ENCODE peak calls at places on chromosomes 1 and 21, in six cellular contexts. One of them, this sample, is unnamed. For H3K4me1 and H3K36me3, the result is how much of the 10 kb centered on the place peaks cover.

GRCh38 chr1:57638239-57638638 is 214.4 kb upstream of the DAB1 start:
- DNase-seq in mammary epithelial cell: no peak
- DNase-seq in neural progenitor cell: no peak
- DNase-seq in fibroblast of lung: no peak
- DNase-seq in colonic mucosa: no peak
- DNase-seq in IMR-90: no peak
- DNase-seq in this sample: no peak

GRCh38 chr1:33715195-33715811 is 148.6 kb upstream of the HMGB4 start:
- DNase-seq in fibroblast of lung: no peak
- DNase-seq in neural progenitor cell: no peak
- DNase-seq in mammary epithelial cell: no peak
- DNase-seq in IMR-90: no peak
- DNase-seq in colonic mucosa: no peak
- DNase-seq in this sample: no peak

GRCh38 chr1:162213281-162213909 is 143.9 kb downstream of the NOS1AP start:
- DNase-seq in IMR-90: peak
- DNase-seq in fibroblast of lung: peak
- DNase-seq in mammary epithelial cell: peak
- DNase-seq in colonic mucosa: peak
- DNase-seq in neural progenitor cell: peak
- DNase-seq in this sample: no peak

GRCh38 chr1:43853161-43853921 is 80.3 kb upstream of the ARTN start:
- DNase-seq in IMR-90: peak
- DNase-seq in colonic mucosa: peak
- DNase-seq in fibroblast of lung: peak
- DNase-seq in neural progenitor cell: no peak
- DNase-seq in mammary epithelial cell: peak
- DNase-seq in this sample: no peak

GRCh38 chr1:64006276-64007051 is 197.0 kb upstream of the UBE2U start:
- DNase-seq in mammary epithelial cell: peak
- DNase-seq in neural progenitor cell: no peak
- DNase-seq in IMR-90: peak
- DNase-seq in fibroblast of lung: peak
- DNase-seq in colonic mucosa: no peak
- DNase-seq in this sample: peak

GRCh38 chr21:34198232-34199120 is 125.1 kb downstream of the MRPS6 start:
- DNase-seq in neural progenitor cell: no peak
- DNase-seq in IMR-90: no peak
- DNase-seq in colonic mucosa: no peak
- DNase-seq in mammary epithelial cell: no peak
- DNase-seq in fibroblast of lung: no peak
- DNase-seq in this sample: no peak

GRCh38 chr1:213905315-213905714 is 82.5 kb upstream of the PROX1 start:
- DNase-seq in mammary epithelial cell: no peak
- DNase-seq in colonic mucosa: no peak
- DNase-seq in fibroblast of lung: no peak
- DNase-seq in IMR-90: no peak
- DNase-seq in neural progenitor cell: no peak
- DNase-seq in this sample: no peak

GRCh38 chr1:185058103-185058502 is 12.7 kb downstream of the RNF2 start:
- DNase-seq in mammary epithelial cell: no peak
- DNase-seq in colonic mucosa: no peak
- DNase-seq in neural progenitor cell: no peak
- DNase-seq in fibroblast of lung: no peak
- DNase-seq in IMR-90: no peak
- DNase-seq in this sample: no peak

GRCh38 chr1:42932442-42932941 is 26.2 kb downstream of the SLC2A1 start:
- DNase-seq in IMR-90: no peak
- DNase-seq in fibroblast of lung: no peak
- DNase-seq in neural progenitor cell: no peak
- DNase-seq in colonic mucosa: peak
- DNase-seq in mammary epithelial cell: no peak
- DNase-seq in this sample: no peak

GRCh38 chr1:192442736-192443135 is 125.9 kb downstream of the RGS21 start:
- DNase-seq in fibroblast of lung: peak
- DNase-seq in neural progenitor cell: no peak
- DNase-seq in IMR-90: peak
- DNase-seq in mammary epithelial cell: no peak
- DNase-seq in colonic mucosa: no peak
- DNase-seq in this sample: no peak

GRCh38 chr21:45612096-45613019 is 31.2 kb upstream of the PCBP3 start:
- DNase-seq in colonic mucosa: no peak
- DNase-seq in mammary epithelial cell: peak
- DNase-seq in IMR-90: peak
- DNase-seq in fibroblast of lung: peak
- DNase-seq in neural progenitor cell: no peak
- DNase-seq in this sample: peak

GRCh38 chr21:36630485-36631206 is 68.3 kb upstream of the SIM2 start:
- DNase-seq in IMR-90: peak
- DNase-seq in colonic mucosa: peak
- DNase-seq in neural progenitor cell: peak
- DNase-seq in fibroblast of lung: peak
- DNase-seq in mammary epithelial cell: peak
- DNase-seq in this sample: peak

GRCh38 chr1:161998811-161999210 is 24.9 kb downstream of the OLFML2B start:
- DNase-seq in neural progenitor cell: no peak
- DNase-seq in mammary epithelial cell: peak
- DNase-seq in fibroblast of lung: no peak
- DNase-seq in IMR-90: no peak
- DNase-seq in colonic mucosa: no peak
- DNase-seq in this sample: no peak

GRCh38 chr1:203213126-203213525 is 16.3 kb downstream of the CHIT1 start:
- DNase-seq in colonic mucosa: no peak
- DNase-seq in neural progenitor cell: no peak
- DNase-seq in mammary epithelial cell: no peak
- DNase-seq in fibroblast of lung: no peak
- DNase-seq in IMR-90: no peak
- DNase-seq in this sample: no peak

GRCh38 chr1:44497422-44498170 is 92.5 kb downstream of the RNF220 start:
- DNase-seq in neural progenitor cell: no peak
- DNase-seq in fibroblast of lung: no peak
- DNase-seq in colonic mucosa: no peak
- DNase-seq in mammary epithelial cell: no peak
- DNase-seq in IMR-90: no peak
- DNase-seq in this sample: no peak

GRCh38 chr1:14113841-14114567 is 414.0 kb downstream of the PRDM2 start:
- DNase-seq in neural progenitor cell: peak
- DNase-seq in fibroblast of lung: peak
- DNase-seq in colonic mucosa: peak
- DNase-seq in IMR-90: peak
- DNase-seq in mammary epithelial cell: peak
- DNase-seq in this sample: peak

GRCh38 chr1:64186138-64186897 is 17.1 kb upstream of the UBE2U start:
- DNase-seq in fibroblast of lung: no peak
- DNase-seq in neural progenitor cell: no peak
- DNase-seq in IMR-90: no peak
- DNase-seq in colonic mucosa: no peak
- DNase-seq in mammary epithelial cell: no peak
- DNase-seq in this sample: no peak

GRCh38 chr1:2418791-2419320 is 6.5 kb upstream of the PEX10 start:
- DNase-seq in mammary epithelial cell: no peak
- DNase-seq in neural progenitor cell: no peak
- DNase-seq in IMR-90: no peak
- DNase-seq in fibroblast of lung: no peak
- DNase-seq in colonic mucosa: no peak
- DNase-seq in this sample: no peak

GRCh38 chr1:216841165-216841564 is 117.9 kb upstream of the ESRRG start:
- DNase-seq in colonic mucosa: no peak
- DNase-seq in fibroblast of lung: no peak
- DNase-seq in neural progenitor cell: no peak
- DNase-seq in mammary epithelial cell: no peak
- DNase-seq in IMR-90: no peak
- DNase-seq in this sample: no peak

GRCh38 chr1:41626146-41626545 is 141.7 kb upstream of the EDN2 start:
- DNase-seq in fibroblast of lung: no peak
- DNase-seq in mammary epithelial cell: peak
- DNase-seq in IMR-90: peak
- DNase-seq in neural progenitor cell: no peak
- DNase-seq in colonic mucosa: no peak
- DNase-seq in this sample: no peak

GRCh38 chr1:230730979-230731378 is 16.2 kb upstream of the CAPN9 start:
- DNase-seq in colonic mucosa: no peak
- DNase-seq in fibroblast of lung: no peak
- DNase-seq in mammary epithelial cell: no peak
- DNase-seq in neural progenitor cell: no peak
- DNase-seq in IMR-90: no peak
- DNase-seq in this sample: no peak

GRCh38 chr1:36711480-36711879 is 228.8 kb upstream of the CSF3R start:
- DNase-seq in fibroblast of lung: no peak
- DNase-seq in mammary epithelial cell: no peak
- DNase-seq in IMR-90: no peak
- DNase-seq in neural progenitor cell: peak
- DNase-seq in colonic mucosa: no peak
- DNase-seq in this sample: no peak

GRCh38 chr1:3158329-3158728 is 89.3 kb downstream of the PRDM16 start:
- DNase-seq in neural progenitor cell: no peak
- DNase-seq in fibroblast of lung: no peak
- DNase-seq in IMR-90: no peak
- DNase-seq in colonic mucosa: no peak
- DNase-seq in mammary epithelial cell: no peak
- DNase-seq in this sample: no peak

GRCh38 chr1:38735651-38736161 is 123.9 kb downstream of the RRAGC start:
- DNase-seq in fibroblast of lung: peak
- DNase-seq in colonic mucosa: no peak
- DNase-seq in neural progenitor cell: no peak
- DNase-seq in IMR-90: peak
- DNase-seq in mammary epithelial cell: peak
- DNase-seq in this sample: peak

GRCh38 chr21:46161800-46162592 is 6.6 kb upstream of the FTCD start:
- DNase-seq in mammary epithelial cell: no peak
- DNase-seq in IMR-90: no peak
- DNase-seq in neural progenitor cell: peak
- DNase-seq in fibroblast of lung: no peak
- DNase-seq in colonic mucosa: peak
- DNase-seq in this sample: no peak

DNA sequence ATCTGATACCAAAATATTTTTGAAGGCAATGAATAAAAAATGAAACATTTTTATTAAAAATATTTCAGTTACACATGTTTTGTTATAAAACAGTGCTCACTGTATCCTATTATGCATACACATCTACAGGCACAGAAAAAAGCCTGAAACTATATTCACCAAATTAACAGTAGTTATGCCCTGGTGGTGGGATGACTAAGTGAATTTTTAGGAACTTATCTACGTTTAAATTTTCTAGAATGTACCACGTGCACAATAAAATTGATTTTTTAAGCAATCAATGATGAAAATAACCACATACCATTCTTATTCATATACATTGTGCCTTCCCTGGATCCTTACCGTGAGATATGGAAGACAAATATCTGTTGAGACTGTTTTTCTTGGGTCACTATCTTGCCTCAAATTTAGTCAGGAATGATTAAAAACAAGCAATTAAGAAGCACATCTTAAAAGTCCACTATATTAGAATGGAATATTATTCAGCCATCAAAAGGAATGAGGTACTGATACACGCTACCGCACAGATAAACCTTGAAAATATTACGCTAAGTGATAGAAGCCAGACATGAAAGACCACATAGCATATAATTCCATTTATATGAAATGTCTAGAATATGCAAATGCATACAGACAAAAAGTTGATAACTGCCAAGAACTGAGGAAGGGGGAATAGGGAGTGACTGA is 17.4 kb downstream of the TP53BP2 start:
- DNase-seq in IMR-90: no peak
- DNase-seq in mammary epithelial cell: no peak
- DNase-seq in colonic mucosa: no peak
- DNase-seq in neural progenitor cell: no peak
- DNase-seq in fibroblast of lung: no peak
- DNase-seq in this sample: no peak
- H3K4me1 ChIP-seq in IMR-90: under half
- H3K4me1 ChIP-seq in mammary epithelial cell: under half
- H3K4me1 ChIP-seq in colonic mucosa: under half
- H3K4me1 ChIP-seq in neural progenitor cell: under half
- H3K4me1 ChIP-seq in fibroblast of lung: under half
- H3K4me1 ChIP-seq in this sample: under half

DNA sequence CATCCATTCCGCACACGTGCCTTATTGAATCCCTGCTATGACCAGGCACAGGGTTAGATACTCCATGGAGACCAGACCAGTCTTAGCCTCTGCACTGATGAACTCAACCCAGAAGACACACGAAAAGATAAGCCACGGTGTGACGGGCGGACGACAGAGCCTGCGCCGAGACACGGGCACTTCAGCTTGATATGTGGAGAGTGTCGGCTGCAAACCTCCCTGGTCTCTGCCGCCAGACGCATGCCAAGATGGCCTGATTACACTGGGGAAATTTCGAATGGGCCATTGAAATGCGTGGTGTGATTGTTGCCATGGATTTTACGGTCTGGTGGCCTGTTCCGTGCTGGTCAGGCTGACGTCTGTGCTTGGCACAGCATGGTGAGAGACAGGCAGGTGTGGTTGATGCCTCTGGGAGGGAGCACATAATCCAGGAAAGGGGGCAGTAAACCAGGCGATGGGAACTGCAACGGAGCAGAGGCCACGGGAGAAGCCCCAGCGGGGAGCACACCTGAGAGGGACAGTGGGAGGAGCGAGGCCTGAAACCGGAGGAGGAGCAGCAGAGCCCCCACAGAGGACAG is 105.6 kb upstream of the TMPRSS2 start:
- DNase-seq in fibroblast of lung: no peak
- DNase-seq in mammary epithelial cell: no peak
- DNase-seq in colonic mucosa: no peak
- DNase-seq in IMR-90: no peak
- DNase-seq in neural progenitor cell: no peak
- DNase-seq in this sample: no peak
- H3K9ac ChIP-seq in fibroblast of lung: no peak
- H3K9ac ChIP-seq in mammary epithelial cell: no peak
- H3K9ac ChIP-seq in colonic mucosa: no peak
- H3K9ac ChIP-seq in IMR-90: no peak
- H3K9ac ChIP-seq in neural progenitor cell: no peak
- H3K9ac ChIP-seq in this sample: no peak

GRCh38 chr1:52532732-52533327 is 20.1 kb downstream of the TUT4 start:
- DNase-seq in mammary epithelial cell: no peak
- DNase-seq in neural progenitor cell: no peak
- DNase-seq in IMR-90: no peak
- DNase-seq in colonic mucosa: no peak
- DNase-seq in fibroblast of lung: no peak
- DNase-seq in this sample: no peak
- H3K36me3 ChIP-seq in mammary epithelial cell: under half
- H3K36me3 ChIP-seq in neural progenitor cell: under half
- H3K36me3 ChIP-seq in IMR-90: under half
- H3K36me3 ChIP-seq in colonic mucosa: under half
- H3K36me3 ChIP-seq in fibroblast of lung: under half
- H3K36me3 ChIP-seq in this sample: under half

DNA sequence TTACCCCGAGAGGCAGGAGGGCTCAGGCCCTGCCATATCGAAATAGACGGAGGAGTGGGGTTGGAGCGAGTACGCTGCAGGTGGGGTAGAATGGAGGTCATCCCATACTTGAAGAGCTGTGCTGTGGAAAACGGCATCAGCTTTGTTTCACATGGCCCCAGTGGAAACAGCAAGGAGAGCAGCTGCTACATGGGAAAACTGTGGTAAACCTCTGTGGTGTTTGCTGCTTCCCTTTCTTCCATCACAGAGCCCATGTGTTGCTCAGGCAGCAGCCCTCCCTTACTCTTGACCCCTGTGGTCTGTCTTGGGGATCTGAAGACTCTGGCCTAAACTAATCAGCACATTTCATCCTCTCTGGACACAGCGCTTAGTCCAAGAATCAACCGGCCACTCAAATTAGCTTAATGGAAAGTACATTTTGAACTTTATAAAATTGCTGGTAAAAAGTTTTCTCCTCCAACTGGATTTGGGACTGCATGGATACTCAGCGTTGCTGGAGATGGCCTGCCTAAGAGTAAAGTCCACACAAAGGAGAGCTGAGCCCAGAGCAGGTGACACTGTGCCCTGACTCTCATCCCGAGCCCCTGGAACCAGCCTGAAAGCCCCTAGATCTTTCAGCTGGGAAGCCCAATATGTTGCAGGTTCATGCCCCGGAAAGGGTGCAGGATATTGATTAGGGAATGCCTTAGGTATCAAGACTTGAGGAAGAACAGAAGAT is 127.1 kb upstream of the GADD45A start:
- DNase-seq in colonic mucosa: no peak
- DNase-seq in mammary epithelial cell: no peak
- DNase-seq in IMR-90: no peak
- DNase-seq in neural progenitor cell: no peak
- DNase-seq in fibroblast of lung: no peak
- DNase-seq in this sample: no peak
- H3K4me1 ChIP-seq in colonic mucosa: under half
- H3K4me1 ChIP-seq in mammary epithelial cell: under half
- H3K4me1 ChIP-seq in IMR-90: under half
- H3K4me1 ChIP-seq in neural progenitor cell: under half
- H3K4me1 ChIP-seq in fibroblast of lung: under half
- H3K4me1 ChIP-seq in this sample: under half